ENCODE peak calls at places on chromosomes 4 and X, in four cellular contexts. A is HepG2, G is GM12878, Z is K562. N is an unnamed sample.

GRCh38 chrX:37825225-37825842 is 22.0 kb downstream of the DYNLT3 start:
- DNase-seq in A (peak), G (no peak), Z (peak), N (peak)

GRCh38 chr4:152165146-152165545 is 370.7 kb downstream of the FBXW7 start:
- DNase-seq in A (no peak), G (no peak), Z (no peak), N (no peak)

GRCh38 chr4:169314906-169315305 is 44.1 kb upstream of the SH3RF1 start:
- DNase-seq in A (peak), G (no peak), Z (no peak), N (peak)

GRCh38 chr4:159698336-159698735 is 595.5 kb downstream of the RAPGEF2 start:
- DNase-seq in A (no peak), G (no peak), Z (no peak), N (no peak)

GRCh38 chr4:26787461-26788340 is 72.9 kb upstream of the STIM2 start:
- DNase-seq in A (peak), G (no peak), Z (peak), N (peak)

GRCh38 chr4:159227378-159227777 is 124.5 kb downstream of the RAPGEF2 start:
- DNase-seq in A (no peak), G (no peak), Z (no peak), N (no peak)

GRCh38 chrX:13432776-13433605 is 113.1 kb upstream of the ATXN3L start:
- DNase-seq in A (no peak), G (no peak), Z (no peak), N (no peak)

GRCh38 chr4:77844363-77844762 is 18.3 kb upstream of the MRPL1 start:
- DNase-seq in A (no peak), G (no peak), Z (no peak), N (no peak)

GRCh38 chrX:136200466-136200865 is 50.7 kb downstream of the MAP7D3 start:
- DNase-seq in A (no peak), G (no peak), Z (peak), N (peak)

GRCh38 chrX:70260104-70260503 is at the start of gene P2RY4:
- DNase-seq in A (no peak), G (no peak), Z (no peak), N (no peak)

GRCh38 chr4:26509681-26510333 is 19.5 kb upstream of the CCKAR start:
- DNase-seq in A (no peak), G (no peak), Z (no peak), N (no peak)

GRCh38 chr4:72975488-72975784 is 94.1 kb downstream of the COX18 start:
- DNase-seq in A (no peak), G (no peak), Z (no peak), N (no peak)

GRCh38 chr4:145298885-145299284 is 118.5 kb upstream of the OTUD4 start:
- DNase-seq in A (no peak), G (peak), Z (no peak), N (no peak)

GRCh38 chr4:173057906-173058305 is 110.7 kb upstream of the GALNT7 start:
- DNase-seq in A (no peak), G (no peak), Z (no peak), N (no peak)

GRCh38 chr4:112859456-112860184 is 189.8 kb upstream of the ANK2 start:
- DNase-seq in A (no peak), G (no peak), Z (no peak), N (no peak)

GRCh38 chr4:5460106-5460801 is 248.1 kb downstream of the EVC2 start:
- DNase-seq in A (peak), G (no peak), Z (peak), N (peak)

GRCh38 chr4:85411386-85411785 is 63.6 kb upstream of the ARHGAP24 start:
- DNase-seq in A (no peak), G (no peak), Z (no peak), N (no peak)

GRCh38 chr4:69054578-69055200 is 41.6 kb upstream of the UGT2B7 start:
- DNase-seq in A (peak), G (no peak), Z (no peak), N (peak)

GRCh38 chr4:6573551-6573950 is 1.4 kb upstream of the MAN2B2 start:
- DNase-seq in A (no peak), G (no peak), Z (no peak), N (no peak)

GRCh38 chr4:123353656-123354055 is 42.9 kb upstream of the SPRY1 start:
- DNase-seq in A (no peak), G (no peak), Z (no peak), N (no peak)

GRCh38 chr4:147782087-147782781 is 50.3 kb downstream of the ARHGAP10 start:
- DNase-seq in A (no peak), G (no peak), Z (no peak), N (no peak)

GRCh38 chr4:76956961-76957738 is 7.6 kb downstream of the SEPTIN11 start:
- DNase-seq in A (peak), G (no peak), Z (no peak), N (no peak)

GRCh38 chrX:118652717-118653116 is 74.7 kb upstream of the IL13RA1 start:
- DNase-seq in A (no peak), G (no peak), Z (no peak), N (no peak)

GRCh38 chrX:68429216-68429615 is 4.1 kb downstream of the OPHN1 start:
- DNase-seq in A (no peak), G (no peak), Z (no peak), N (no peak)

GRCh38 chr4:118173956-118174355 is 139.7 kb downstream of the NDST3 start:
- DNase-seq in A (no peak), G (no peak), Z (no peak), N (no peak)
- TF ChIP-seq CHD4 in A (no peak), G (no peak), Z (no peak), N (no peak)

DNA sequence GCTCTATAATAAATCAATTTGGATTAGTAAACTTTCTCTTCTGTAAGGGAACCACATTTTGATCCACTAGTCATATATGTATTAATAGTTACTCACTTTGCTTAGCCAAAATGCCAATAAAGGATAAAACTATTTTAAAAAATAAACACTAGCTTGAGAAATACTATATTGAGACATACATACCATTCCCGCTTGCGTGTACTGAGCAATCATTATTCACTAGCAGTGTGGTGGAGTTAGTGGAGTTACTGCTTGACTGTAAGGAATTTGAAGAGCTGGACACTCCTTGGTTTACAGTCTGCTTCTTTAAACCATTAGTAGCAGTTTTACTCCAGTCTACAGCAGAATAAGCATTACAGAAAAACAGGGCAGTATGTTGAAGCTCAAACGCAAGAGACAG is 10.8 kb upstream of the PHKA2 start:
- DNase-seq in A (peak), G (no peak), Z (no peak), N (peak)
- TF ChIP-seq CHD4 in A (no peak), G (no peak), Z (no peak), N (no peak)

GRCh38 chr4:116400480-116400879 is 684.9 kb downstream of the TRAM1L1 start:
- DNase-seq in A (no peak), G (no peak), Z (no peak), N (no peak)

GRCh38 chr4:116397291-116397690 is 688.1 kb downstream of the TRAM1L1 start:
- DNase-seq in A (no peak), G (no peak), Z (no peak), N (no peak)

GRCh38 chr4:116395408-116395807 is 690.0 kb downstream of the TRAM1L1 start:
- DNase-seq in A (no peak), G (no peak), Z (no peak), N (no peak)

GRCh38 chr4:116397714-116398113 is 687.7 kb downstream of the TRAM1L1 start:
- DNase-seq in A (no peak), G (no peak), Z (no peak), N (no peak)

DNA sequence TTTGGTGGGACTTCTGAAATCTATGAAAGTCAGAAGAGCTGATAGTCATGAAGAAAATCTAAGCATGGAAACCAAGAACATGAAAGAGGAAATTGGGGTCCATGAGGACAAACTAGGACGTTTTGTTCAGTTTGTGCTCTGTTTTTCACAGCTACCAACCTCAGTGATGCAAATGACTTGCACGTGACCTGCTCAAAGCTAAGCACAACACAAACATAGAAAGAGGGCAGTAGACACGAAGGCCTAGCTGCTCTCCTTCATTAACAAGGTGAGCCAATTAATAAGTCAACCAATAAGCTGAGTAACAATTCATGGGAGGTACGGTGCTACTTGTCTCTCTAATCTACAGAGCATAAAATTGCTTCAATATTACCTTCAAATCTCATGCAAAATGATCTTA is 684.1 kb downstream of the TRAM1L1 start:
- DNase-seq in A (no peak), G (no peak), Z (no peak), N (no peak)
- TF ChIP-seq CHD4 in A (no peak), G (no peak), Z (no peak), N (no peak)

GRCh38 chr4:38501698-38502097 is 162.3 kb upstream of the KLF3 start:
- DNase-seq in A (no peak), G (no peak), Z (no peak), N (no peak)
- TF ChIP-seq CHD4 in A (no peak), G (no peak), Z (no peak), N (no peak)

DNA sequence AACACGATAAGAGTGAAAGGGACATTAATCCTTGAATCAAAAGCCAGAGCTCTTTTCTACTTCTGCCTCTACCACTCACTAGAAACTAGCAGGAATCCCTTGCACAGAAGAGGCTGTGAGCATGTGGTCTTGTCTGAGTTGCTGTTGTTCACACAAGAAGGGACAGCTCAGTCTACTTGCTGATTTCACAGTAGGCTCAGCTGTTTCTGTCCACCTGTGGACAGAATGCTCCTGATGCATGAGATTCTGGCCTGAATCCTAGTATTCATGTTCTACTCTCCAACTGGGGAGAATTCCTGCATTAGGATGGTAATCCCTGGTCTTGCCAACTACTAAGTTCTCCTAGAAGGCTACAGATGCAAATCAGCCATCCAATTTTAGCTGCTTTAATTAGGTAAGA is 112.8 kb downstream of the PPA2 start:
- DNase-seq in A (no peak), G (no peak), Z (no peak), N (no peak)
- TF ChIP-seq CHD4 in A (no peak), G (no peak), Z (no peak), N (no peak)